ENCODE peak calls at places on chromosomes 2 and 18, in four cellular contexts. L is psoas muscle; R is naive thymus-derived CD8-positive, alpha-beta T cell; Y is RCC 7860. H is an unnamed sample.

GRCh38 chr2:231037731-231038482 is 584 bp downstream of the C2orf72 start:
- DNase-seq in R (no peak), L (no peak), Y (no peak), H (no peak)

GRCh38 chr2:240355962-240356361 is 79.5 kb upstream of the GPC1 start:
- DNase-seq in Y (no peak), L (no peak), R (no peak), H (no peak)

GRCh38 chr18:29531746-29532145 is 1354.8 kb upstream of the CDH2 start:
- DNase-seq in Y (no peak), R (no peak), L (no peak), H (no peak)

GRCh38 chr2:201218780-201219179 is 35.8 kb downstream of the CASP10 start:
- DNase-seq in R (no peak), Y (no peak), L (no peak), H (no peak)

GRCh38 chr2:174350018-174350417 is 15.3 kb downstream of the SP9 start:
- DNase-seq in L (no peak), Y (no peak), R (no peak), H (peak)

GRCh38 chr2:96241901-96242611 is 23.7 kb downstream of the TMEM127 start:
- DNase-seq in L (no peak), R (peak), Y (no peak), H (peak)

GRCh38 chr18:5851998-5852397 is 43.3 kb downstream of the TMEM200C start:
- DNase-seq in R (no peak), Y (no peak), L (no peak), H (no peak)

GRCh38 chr2:9652898-9653479 is 22.2 kb upstream of the YWHAQ start:
- DNase-seq in Y (no peak), R (no peak), L (no peak), H (no peak)

GRCh38 chr18:62738638-62739037 is 23.3 kb downstream of the PHLPP1 start:
- DNase-seq in R (no peak), Y (no peak), L (no peak), H (no peak)

GRCh38 chr18:48959921-48960920 is 9.5 kb upstream of the SMAD7 start:
- DNase-seq in L (no peak), R (no peak), Y (peak), H (peak)

GRCh38 chr2:176415156-176415870 is 146.1 kb downstream of the MTX2 start:
- DNase-seq in R (no peak), Y (no peak), L (no peak), H (no peak)

GRCh38 chr2:179622122-179622521 is 239.3 kb downstream of the ZNF385B start:
- DNase-seq in R (no peak), Y (peak), L (no peak), H (no peak)

GRCh38 chr2:70937866-70938579 is 2.3 kb downstream of the ATP6V1B1 start:
- DNase-seq in R (no peak), Y (no peak), L (no peak), H (no peak)

GRCh38 chr2:129760669-129761068 is 218.8 kb upstream of the RAB6C start:
- DNase-seq in Y (no peak), L (no peak), R (no peak), H (no peak)

GRCh38 chr2:26840937-26841610 is 6.9 kb upstream of the DPYSL5 start:
- DNase-seq in R (no peak), L (no peak), Y (no peak), H (no peak)

GRCh38 chr2:10097352-10098148 is 17.3 kb upstream of the CYS1 start:
- DNase-seq in Y (peak), L (peak), R (no peak), H (peak)

GRCh38 chr18:9029131-9029530 is 73.4 kb upstream of the NDUFV2 start:
- DNase-seq in Y (no peak), R (no peak), L (no peak), H (peak)

GRCh38 chr18:55354795-55355194 is 233.2 kb downstream of the TCF4 start:
- DNase-seq in R (no peak), L (no peak), Y (no peak), H (no peak)

GRCh38 chr2:23595601-23596251 is 210.7 kb downstream of the KLHL29 start:
- DNase-seq in Y (peak), R (no peak), L (peak), H (peak)

GRCh38 chr18:10064267-10064666 is 150.5 kb downstream of the VAPA start:
- DNase-seq in L (no peak), Y (no peak), R (no peak), H (no peak)

GRCh38 chr2:167388497-167388896 is 500.2 kb downstream of the XIRP2 start:
- DNase-seq in R (no peak), Y (no peak), L (no peak), H (no peak)

GRCh38 chr2:55894720-55895119 is 28.9 kb downstream of the EFEMP1 start:
- DNase-seq in Y (no peak), L (no peak), R (no peak), H (no peak)

GRCh38 chr2:168397629-168398028 is 58.4 kb upstream of the CERS6 start:
- DNase-seq in Y (no peak), R (no peak), L (no peak), H (no peak)

GRCh38 chr2:16508061-16508851 is 157.4 kb downstream of the CYRIA start:
- DNase-seq in R (no peak), Y (peak), L (peak), H (peak)